ENCODE peak calls at places on chromosome 5, in five cellular contexts. W, U, D, O and I are unnamed samples.

GRCh38 chr5:10695055-10695649 is 65.9 kb downstream of the DAP start:
- DNase-seq in W (peak; percentile 58), U (peak; percentile 16), D (peak; percentile 79), O (peak; percentile 68), I (no peak)

GRCh38 chr5:118700510-118700909 is 287.8 kb downstream of the DTWD2 start:
- DNase-seq in W (no peak), U (no peak), D (no peak), O (no peak), I (no peak)

GRCh38 chr5:120550358-120550757 is 86.3 kb downstream of the PRR16 start:
- DNase-seq in W (no peak), U (no peak), D (no peak), O (no peak), I (no peak)

GRCh38 chr5:42366051-42366450 is 57.2 kb upstream of the GHR start:
- DNase-seq in W (no peak), U (no peak), D (no peak), O (no peak), I (no peak)

GRCh38 chr5:156274455-156274854 is 52.5 kb upstream of the SGCD start:
- DNase-seq in W (no peak), U (no peak), D (no peak), O (no peak), I (no peak)

GRCh38 chr5:176621661-176622079 is 8.7 kb downstream of the SNCB start:
- DNase-seq in W (no peak), U (no peak), D (peak; percentile 43), O (no peak), I (no peak)

GRCh38 chr5:148224131-148224742 is 14.1 kb upstream of the MARCOL start:
- DNase-seq in W (no peak), U (no peak), D (no peak), O (no peak), I (no peak)

GRCh38 chr5:131214828-131215227 is 44.1 kb downstream of the LYRM7 start:
- DNase-seq in W (no peak), U (no peak), D (peak; percentile 11), O (no peak), I (no peak)

GRCh38 chr5:127187711-127188110 is 102.9 kb upstream of the MEGF10 start:
- DNase-seq in W (no peak), U (no peak), D (no peak), O (no peak), I (no peak)

GRCh38 chr5:75306746-75307145 is 30.3 kb upstream of the HMGCR start:
- DNase-seq in W (no peak), U (no peak), D (no peak), O (no peak), I (no peak)

GRCh38 chr5:61837788-61838187 is 468.2 kb upstream of the KIF2A start:
- DNase-seq in W (no peak), U (no peak), D (no peak), O (no peak), I (no peak)

GRCh38 chr5:134003957-134004625 is 684 bp downstream of the VDAC1 start:
- DNase-seq in W (peak; percentile 33), U (no peak), D (peak; percentile 69), O (peak; percentile 64), I (peak; percentile 17)

GRCh38 chr5:176401281-176402205 is 13.0 kb downstream of the HIGD2A start:
- DNase-seq in W (no peak), U (no peak), D (no peak), O (no peak), I (no peak)

GRCh38 chr5:66209794-66210193 is 65.7 kb downstream of the SREK1 start:
- DNase-seq in W (no peak), U (no peak), D (no peak), O (no peak), I (no peak)

GRCh38 chr5:179134511-179134910 is 74.3 kb downstream of the ZNF354C start:
- DNase-seq in W (no peak), U (no peak), D (no peak), O (no peak), I (no peak)

GRCh38 chr5:179137643-179138567 is 77.7 kb downstream of the ZNF354C start:
- DNase-seq in W (no peak), U (no peak), D (no peak), O (no peak), I (no peak)

GRCh38 chr5:179137001-179137642 is 76.9 kb downstream of the ZNF354C start:
- DNase-seq in W (no peak), U (no peak), D (no peak), O (no peak), I (no peak)

GRCh38 chr5:179135006-179135405 is 74.8 kb downstream of the ZNF354C start:
- DNase-seq in W (no peak), U (no peak), D (no peak), O (no peak), I (no peak)

GRCh38 chr5:179135441-179136215 is 75.5 kb downstream of the ZNF354C start:
- DNase-seq in W (no peak), U (no peak), D (no peak), O (no peak), I (no peak)
- H3K9me3 ChIP-seq in W (no peaks in the 10 kb centered on the region), U (no peaks in the 10 kb centered on the region), D (no peaks in the 10 kb centered on the region), O (no peaks in the 10 kb centered on the region), I (no peaks in the 10 kb centered on the region)

GRCh38 chr5:158397278-158397677 is 538.3 kb upstream of the CLINT1 start:
- DNase-seq in W (no peak), U (no peak), D (no peak), O (no peak), I (no peak)
- H3K9me3 ChIP-seq in W (no peaks in the 10 kb centered on the region), U (peaks cover 37% of the 10 kb centered on the region), D (no peaks in the 10 kb centered on the region), O (no peaks in the 10 kb centered on the region), I (no peaks in the 10 kb centered on the region)

GRCh38 chr5:179033004-179033580 is 9.5 kb downstream of the ZNF879 start:
- DNase-seq in W (no peak), U (no peak), D (no peak), O (no peak), I (no peak)
- H3K9me3 ChIP-seq in W (peaks cover 100% of the 10 kb centered on the region), U (peaks cover 87% of the 10 kb centered on the region), D (peaks cover 3% of the 10 kb centered on the region), O (peaks cover 53% of the 10 kb centered on the region), I (peaks cover 64% of the 10 kb centered on the region)

DNA sequence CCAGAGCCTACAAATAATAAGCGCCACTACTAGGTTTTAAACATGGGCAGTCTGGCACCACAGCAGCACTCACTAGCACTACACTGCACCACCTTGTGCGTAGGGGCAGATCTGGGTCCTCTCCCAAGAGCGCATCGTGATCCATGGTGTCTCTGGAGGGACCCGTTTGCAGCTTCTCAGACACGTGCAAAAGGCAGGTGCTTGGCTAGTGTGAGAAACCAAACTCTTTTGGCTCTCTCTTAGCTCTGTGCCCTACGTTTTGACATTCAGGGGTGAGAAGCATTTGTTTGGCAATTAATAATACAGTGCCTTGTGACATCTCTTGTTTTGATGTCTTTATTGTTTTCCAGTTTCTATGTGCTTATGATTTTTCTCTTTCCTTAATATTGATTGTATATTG is 75.4 kb upstream of the EGFLAM start:
- DNase-seq in W (no peak), U (no peak), D (no peak), O (no peak), I (no peak)
- H3K9me3 ChIP-seq in W (no peaks in the 10 kb centered on the region), U (peaks cover 5% of the 10 kb centered on the region), D (no peaks in the 10 kb centered on the region), O (no peaks in the 10 kb centered on the region), I (no peaks in the 10 kb centered on the region)

GRCh38 chr5:179128976-179129375 is 68.8 kb downstream of the ZNF354C start:
- DNase-seq in W (no peak), U (no peak), D (no peak), O (peak; percentile 14), I (no peak)
- H3K9me3 ChIP-seq in W (peaks cover 12% of the 10 kb centered on the region), U (no peaks in the 10 kb centered on the region), D (no peaks in the 10 kb centered on the region), O (no peaks in the 10 kb centered on the region), I (no peaks in the 10 kb centered on the region)

GRCh38 chr5:140753561-140753960 is 32.4 kb upstream of the PCDHA1 start:
- DNase-seq in W (no peak), U (no peak), D (no peak), O (no peak), I (no peak)
- H3K9me3 ChIP-seq in W (peaks cover 100% of the 10 kb centered on the region), U (peaks cover 37% of the 10 kb centered on the region), D (no peaks in the 10 kb centered on the region), O (peaks cover 4% of the 10 kb centered on the region), I (peaks cover 6% of the 10 kb centered on the region)